ENCODE peak calls at places on chromosomes 13 and 19, in seven cellular contexts. D, S, C, B, J, Z and W are unnamed samples.

GRCh38 chr13:113777311-113778260 is 18.6 kb downstream of the TMEM255B start:
- DNase-seq in C (no peak), Z (no peak), J (no peak), B (no peak), D (no peak), S (peak; percentile 88), W (no peak)

GRCh38 chr19:32914879-32915278 is 45.3 kb upstream of the SLC7A9 start:
- DNase-seq in D (no peak), C (no peak), B (no peak), J (no peak), Z (no peak), S (no peak), W (no peak)

GRCh38 chr13:24866488-24866887 is 102.5 kb downstream of the RNF17 start:
- DNase-seq in B (no peak), C (no peak), J (no peak), D (no peak), Z (no peak), S (no peak), W (no peak)

GRCh38 chr13:112756967-112757758 is 67.3 kb downstream of the ATP11A start:
- DNase-seq in S (peak; percentile 77), Z (no peak), C (peak; percentile 60), D (no peak), J (no peak), B (no peak), W (no peak)

GRCh38 chr19:54551950-54552912 is 21.4 kb upstream of the LILRA2 start:
- DNase-seq in Z (peak; percentile 28), C (no peak), J (peak; percentile 60), D (no peak), S (no peak), B (no peak), W (no peak)

GRCh38 chr19:40907968-40908735 is 26.1 kb upstream of the CYP2A7 start:
- DNase-seq in C (no peak), D (no peak), S (peak; percentile 24), J (no peak), B (no peak), Z (no peak), W (no peak)

GRCh38 chr13:73215807-73216206 is 157.0 kb downstream of the KLF5 start:
- DNase-seq in Z (no peak), S (no peak), D (peak; percentile 37), J (no peak), B (no peak), C (no peak), W (no peak)

GRCh38 chr19:13764821-13765394 is 586 bp downstream of the MRI1 start:
- DNase-seq in D (no peak), B (peak; percentile 13), C (no peak), Z (peak; percentile 38), S (peak; percentile 46), J (peak; percentile 55), W (no peak)

GRCh38 chr19:48149430-48149829 is 20.7 kb downstream of the LIG1 start:
- DNase-seq in D (no peak), Z (no peak), J (no peak), S (no peak), C (no peak), B (no peak), W (no peak)

GRCh38 chr19:18716857-18717256 is 33.4 kb downstream of the CRTC1 start:
- DNase-seq in S (no peak), J (no peak), C (no peak), B (no peak), Z (no peak), D (no peak), W (no peak)

GRCh38 chr19:15331419-15332310 is 674 bp downstream of the BRD4 start:
- DNase-seq in C (no peak), J (peak; percentile 76), Z (peak; percentile 60), B (no peak), S (peak; percentile 74), D (no peak), W (no peak)

GRCh38 chr13:68304287-68304893 is 1074.3 kb upstream of the PCDH9 start:
- DNase-seq in D (no peak), C (no peak), Z (no peak), J (no peak), B (peak; percentile 4), S (peak; percentile 35), W (no peak)

GRCh38 chr13:26280295-26280694 is 26.4 kb downstream of the CDK8 start:
- DNase-seq in Z (no peak), J (no peak), C (no peak), D (no peak), S (no peak), B (no peak), W (no peak)

GRCh38 chr13:27201661-27202060 is 30.1 kb upstream of the USP12 start:
- DNase-seq in Z (no peak), B (no peak), D (no peak), C (no peak), S (no peak), J (no peak), W (no peak)